ENCODE peak calls at places on chromosome 11, in six cellular contexts. I is nucleus accumbens; Q is activated effector memory CD4-positive, alpha-beta T cell treated with Interleukin-2 at 50 U/mL for 16 hours; S is Jurkat, Clone E6-1; W is activated CD4-positive, alpha-beta T cell treated with anti-CD3 and anti-CD28 coated beads for 24 hours; Z is HT-29. O is an unnamed sample.

GRCh38 chr11:132744771-132745170 is 787.5 kb downstream of the OPCML start:
- DNase-seq in I (no peak), Q (no peak), S (no peak), W (no peak), Z (no peak), O (peak)

GRCh38 chr11:69915151-69915500 is 95.9 kb upstream of the FGF3 start:
- DNase-seq in I (no peak), Q (no peak), S (no peak), W (no peak), Z (no peak), O (no peak)

GRCh38 chr11:47552086-47552580 is 799 bp downstream of the CELF1 start:
- DNase-seq in I (no peak), Q (no peak), S (no peak), W (no peak), Z (peak), O (peak)

GRCh38 chr11:57456960-57457642 is 3.2 kb upstream of the RTN4RL2 start:
- DNase-seq in I (peak), Q (peak), S (peak), W (peak), Z (peak), O (peak)

GRCh38 chr11:35030716-35031213 is 108.2 kb upstream of the CD44 start:
- DNase-seq in I (no peak), Q (no peak), S (no peak), W (no peak), Z (peak), O (peak)

GRCh38 chr11:113487622-113488021 is 12.4 kb upstream of the DRD2 start:
- DNase-seq in I (no peak), Q (no peak), S (no peak), W (no peak), Z (no peak), O (no peak)

GRCh38 chr11:66497206-66497605 is 13.2 kb upstream of the BBS1 start:
- DNase-seq in I (no peak), Q (no peak), S (no peak), W (no peak), Z (no peak), O (no peak)

GRCh38 chr11:63537293-63538101 is 889 bp downstream of the PLAAT4 start:
- DNase-seq in I (peak), Q (no peak), S (no peak), W (no peak), Z (peak), O (peak)

GRCh38 chr11:1487091-1487850 is 692 bp upstream of the MOB2 start:
- DNase-seq in I (no peak), Q (no peak), S (no peak), W (no peak), Z (no peak), O (no peak)

GRCh38 chr11:81892770-81893635 is 840.7 kb downstream of the FAM181B start:
- DNase-seq in I (no peak), Q (no peak), S (no peak), W (no peak), Z (no peak), O (no peak)

GRCh38 chr11:130653838-130654601 is 205.6 kb downstream of the ADAMTS15 start:
- DNase-seq in I (no peak), Q (no peak), S (no peak), W (no peak), Z (no peak), O (peak)

O was measured in AG08396.